ENCODE peak calls at places on chromosomes 6 and 20, in six cellular contexts. One of them, this sample, is unnamed.

GRCh38 chr20:18754030-18754659 is 59.4 kb upstream of the SCP2D1 start:
- DNase-seq in upper lobe of right lung: no peak
- DNase-seq in bronchial epithelial cell: no peak
- DNase-seq in H54: no peak
- DNase-seq in activated naive CD4-positive, alpha-beta T cell: no peak
- DNase-seq in uterus: no peak
- DNase-seq in this sample: no peak

GRCh38 chr20:61989741-61990140 is 75.9 kb downstream of the TAF4 start:
- DNase-seq in activated naive CD4-positive, alpha-beta T cell: no peak
- DNase-seq in H54: no peak
- DNase-seq in upper lobe of right lung: no peak
- DNase-seq in bronchial epithelial cell: no peak
- DNase-seq in uterus: no peak
- DNase-seq in this sample: no peak

GRCh38 chr20:46797201-46797600 is 87.8 kb downstream of the SLC2A10 start:
- DNase-seq in upper lobe of right lung: no peak
- DNase-seq in uterus: no peak
- DNase-seq in H54: no peak
- DNase-seq in bronchial epithelial cell: no peak
- DNase-seq in activated naive CD4-positive, alpha-beta T cell: no peak
- DNase-seq in this sample: no peak

GRCh38 chr6:109393882-109394281 is 11.6 kb upstream of the CD164 start:
- DNase-seq in uterus: no peak
- DNase-seq in H54: no peak
- DNase-seq in upper lobe of right lung: no peak
- DNase-seq in activated naive CD4-positive, alpha-beta T cell: no peak
- DNase-seq in bronchial epithelial cell: peak
- DNase-seq in this sample: no peak

GRCh38 chr6:115901896-115902295 is 158.8 kb downstream of the FRK start:
- DNase-seq in upper lobe of right lung: no peak
- DNase-seq in activated naive CD4-positive, alpha-beta T cell: no peak
- DNase-seq in H54: no peak
- DNase-seq in uterus: no peak
- DNase-seq in bronchial epithelial cell: no peak
- DNase-seq in this sample: no peak

GRCh38 chr20:58306421-58307261 is 2.9 kb upstream of the RAB22A start:
- DNase-seq in upper lobe of right lung: peak
- DNase-seq in H54: peak
- DNase-seq in activated naive CD4-positive, alpha-beta T cell: peak
- DNase-seq in uterus: no peak
- DNase-seq in bronchial epithelial cell: peak
- DNase-seq in this sample: peak

GRCh38 chr6:15036690-15037245 is 209.1 kb upstream of the JARID2 start:
- DNase-seq in uterus: peak
- DNase-seq in bronchial epithelial cell: no peak
- DNase-seq in upper lobe of right lung: peak
- DNase-seq in H54: no peak
- DNase-seq in activated naive CD4-positive, alpha-beta T cell: no peak
- DNase-seq in this sample: peak

GRCh38 chr20:35627121-35627520 is 11.5 kb downstream of the SPAG4 start:
- DNase-seq in uterus: no peak
- DNase-seq in activated naive CD4-positive, alpha-beta T cell: no peak
- DNase-seq in bronchial epithelial cell: no peak
- DNase-seq in upper lobe of right lung: no peak
- DNase-seq in H54: no peak
- DNase-seq in this sample: no peak

GRCh38 chr20:5691918-5692618 is 58.1 kb upstream of the SHLD1 start:
- DNase-seq in activated naive CD4-positive, alpha-beta T cell: no peak
- DNase-seq in bronchial epithelial cell: no peak
- DNase-seq in H54: no peak
- DNase-seq in uterus: no peak
- DNase-seq in upper lobe of right lung: no peak
- DNase-seq in this sample: no peak

GRCh38 chr6:136604928-136605485 is 54.8 kb upstream of the MAP7 start:
- DNase-seq in H54: no peak
- DNase-seq in activated naive CD4-positive, alpha-beta T cell: no peak
- DNase-seq in bronchial epithelial cell: no peak
- DNase-seq in upper lobe of right lung: no peak
- DNase-seq in uterus: no peak
- DNase-seq in this sample: no peak

GRCh38 chr6:44464527-44465310 is 77.2 kb downstream of the CDC5L start:
- DNase-seq in bronchial epithelial cell: no peak
- DNase-seq in uterus: no peak
- DNase-seq in activated naive CD4-positive, alpha-beta T cell: no peak
- DNase-seq in upper lobe of right lung: peak
- DNase-seq in H54: peak
- DNase-seq in this sample: no peak

GRCh38 chr6:142551145-142551811 is 249.5 kb downstream of the ADGRG6 start:
- DNase-seq in uterus: no peak
- DNase-seq in activated naive CD4-positive, alpha-beta T cell: peak
- DNase-seq in upper lobe of right lung: peak
- DNase-seq in bronchial epithelial cell: peak
- DNase-seq in H54: peak
- DNase-seq in this sample: no peak

GRCh38 chr6:43927525-43928210 is 157.7 kb downstream of the VEGFA start:
- DNase-seq in H54: peak
- DNase-seq in activated naive CD4-positive, alpha-beta T cell: no peak
- DNase-seq in uterus: no peak
- DNase-seq in bronchial epithelial cell: peak
- DNase-seq in upper lobe of right lung: peak
- DNase-seq in this sample: no peak